ENCODE peak calls at places on chromosomes 2 and 18, in four cellular contexts. J is endodermal cell, W is neural progenitor cell, Z is hepatocyte. T is an unnamed sample. For H3K36me3, the result is how much of the 10 kb centered on the place peaks cover.

GRCh38 chr2:42928161-42928691 is 135.8 kb upstream of the HAAO start:
- DNase-seq in J (no peak), W (peak), Z (no peak), T (no peak)

GRCh38 chr2:150142561-150142960 is 344.9 kb downstream of the RND3 start:
- DNase-seq in Z (no peak), W (no peak), J (no peak), T (peak)

GRCh38 chr2:204691911-204692510 is 146.7 kb downstream of the PARD3B start:
- DNase-seq in W (peak), J (peak), Z (peak), T (peak)

GRCh38 chr2:144288428-144288827 is 231.5 kb downstream of the ZEB2 start:
- DNase-seq in J (no peak), Z (no peak), W (no peak), T (no peak)

GRCh38 chr2:119748135-119748534 is 11.6 kb upstream of the PTPN4 start:
- DNase-seq in W (no peak), Z (no peak), J (no peak), T (no peak)

GRCh38 chr2:68747918-68748317 is 13.3 kb downstream of the ARHGAP25 start:
- DNase-seq in Z (no peak), W (no peak), J (no peak), T (no peak)

GRCh38 chr18:54269924-54270844 is 867 bp downstream of the POLI start:
- DNase-seq in Z (peak), W (peak), J (peak), T (peak)

GRCh38 chr2:24635181-24635580 is 144.1 kb downstream of the NCOA1 start:
- DNase-seq in J (no peak), Z (no peak), W (no peak), T (no peak)

GRCh38 chr2:205764502-205764815 is 82.2 kb downstream of the NRP2 start:
- DNase-seq in Z (no peak), W (no peak), J (no peak), T (no peak)

GRCh38 chr2:205763708-205764501 is 81.6 kb downstream of the NRP2 start:
- DNase-seq in W (peak), J (peak), Z (peak), T (peak)

GRCh38 chr2:205762883-205763282 is 80.6 kb downstream of the NRP2 start:
- DNase-seq in J (no peak), W (no peak), Z (no peak), T (no peak)

GRCh38 chr2:205766765-205767359 is 84.6 kb downstream of the NRP2 start:
- DNase-seq in J (peak), W (peak), Z (peak), T (peak)

DNA sequence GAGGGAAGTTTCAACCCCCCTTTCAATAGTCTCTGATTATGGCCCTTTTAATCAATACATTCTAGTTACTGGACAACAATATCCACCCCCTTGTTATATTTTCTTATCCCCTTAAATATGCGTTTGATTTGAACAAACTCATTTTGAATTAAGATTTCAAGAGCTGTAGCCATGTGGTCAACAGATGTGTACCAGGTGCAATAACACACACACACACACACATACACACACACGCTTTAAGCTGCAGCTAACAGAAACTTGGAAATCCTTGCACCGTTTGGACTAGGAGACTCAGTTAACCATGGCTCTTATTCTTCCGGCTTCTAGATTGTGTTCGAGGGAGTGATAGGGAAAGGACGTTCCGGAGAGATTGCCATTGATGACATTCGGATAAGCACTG is 82.8 kb downstream of the NRP2 start:
- DNase-seq in Z (no peak), W (no peak), J (no peak), T (no peak)
- TF ChIP-seq CTCF in Z (no peak), W (no peak), J (no peak), T (no peak)

DNA sequence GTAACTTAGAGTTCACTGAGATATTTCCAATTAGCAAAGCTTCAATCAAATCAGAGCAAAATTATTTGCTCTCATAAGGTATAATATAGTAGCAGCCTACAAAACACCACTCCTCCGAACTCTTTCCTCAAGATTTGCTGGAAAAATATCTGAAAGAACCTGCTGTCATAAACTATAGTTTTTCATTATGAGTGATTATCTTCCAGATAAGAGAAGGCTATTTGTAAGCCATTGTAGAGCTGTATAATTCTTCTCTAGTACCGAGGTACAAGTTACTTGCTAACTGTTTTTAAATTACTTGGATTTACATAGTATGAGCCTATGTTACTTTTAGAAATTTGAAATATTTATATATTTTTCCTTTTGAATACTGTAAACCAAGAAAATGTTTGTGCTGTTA is 2.1 kb downstream of the NDC80 start:
- DNase-seq in Z (no peak), J (no peak), W (no peak), T (no peak)
- H3K4me3 ChIP-seq in Z (no peak), J (peak), W (peak), T (no peak)

GRCh38 chr2:36516136-36516870 is 81.7 kb downstream of the FEZ2 start:
- DNase-seq in W (no peak), J (no peak), Z (peak), T (no peak)

GRCh38 chr2:36512705-36513104 is 85.3 kb downstream of the FEZ2 start:
- DNase-seq in W (no peak), Z (peak), J (no peak), T (no peak)

GRCh38 chr2:36511858-36512630 is 85.9 kb downstream of the FEZ2 start:
- DNase-seq in J (no peak), Z (peak), W (no peak), T (no peak)

GRCh38 chr2:36513661-36514060 is 84.3 kb downstream of the FEZ2 start:
- DNase-seq in J (no peak), W (no peak), Z (no peak), T (no peak)

DNA sequence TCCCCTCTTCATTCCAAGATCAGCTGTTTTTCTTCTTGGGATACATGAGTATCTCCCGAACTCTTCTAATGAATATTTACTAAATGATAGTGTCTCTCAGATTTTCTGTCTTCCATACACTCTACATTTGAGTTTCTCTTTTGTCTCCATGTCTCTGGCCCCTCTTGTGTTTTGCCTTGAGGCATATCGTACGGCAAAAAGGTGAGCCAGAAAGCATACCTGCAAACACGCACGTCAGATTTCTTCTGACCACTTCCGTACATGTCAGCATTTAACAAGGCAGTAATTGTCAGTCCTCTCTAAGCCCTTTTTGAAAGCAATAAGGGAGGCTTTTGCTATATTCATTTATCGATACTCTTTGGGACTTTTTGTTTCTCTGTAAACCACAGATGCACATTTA is 82.4 kb downstream of the FEZ2 start:
- DNase-seq in W (no peak), Z (no peak), J (no peak), T (no peak)
- H3K36me3 ChIP-seq in W (under half), Z (under half), J (half or more), T (under half)

DNA sequence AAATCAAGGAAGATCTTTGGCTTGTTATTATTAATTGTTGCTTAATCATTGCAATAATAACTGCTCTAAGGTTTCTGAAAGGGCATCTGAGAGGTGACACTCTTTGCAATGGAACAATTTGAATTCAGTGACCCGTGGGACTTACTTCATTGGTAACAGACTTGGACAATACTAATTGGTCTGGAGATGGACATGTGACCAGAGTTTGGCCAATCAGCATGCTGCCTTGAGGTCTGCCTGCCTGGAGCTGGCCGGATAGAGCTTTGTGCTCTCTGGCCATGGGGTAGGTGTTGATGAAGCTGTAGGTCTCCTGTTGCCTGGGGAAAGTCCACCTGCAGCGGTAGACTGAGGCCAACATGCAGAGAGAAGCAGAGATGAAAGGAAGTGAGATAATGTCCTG is 24.0 kb upstream of the VPS4B start:
- DNase-seq in Z (no peak), J (no peak), W (no peak), T (no peak)
- TF ChIP-seq CTCF in Z (no peak), J (no peak), W (no peak), T (no peak)

GRCh38 chr18:35030234-35030989 is 10.8 kb upstream of the MAPRE2 start:
- DNase-seq in W (no peak), J (no peak), Z (peak), T (no peak)
- H3K4me3 ChIP-seq in W (no peak), J (no peak), Z (no peak), T (no peak)

GRCh38 chr2:127859712-127860085 is 1.7 kb upstream of the POLR2D start:
- DNase-seq in W (peak), Z (peak), J (peak), T (peak)

GRCh38 chr2:127865926-127866325 is 8.0 kb upstream of the POLR2D start:
- DNase-seq in Z (no peak), J (no peak), W (no peak), T (no peak)

GRCh38 chr2:127864877-127865276 is 6.9 kb upstream of the POLR2D start:
- DNase-seq in Z (peak), J (peak), W (no peak), T (peak)

GRCh38 chr2:127857494-127857818 is 499 bp downstream of the POLR2D start:
- DNase-seq in W (peak), Z (peak), J (peak), T (peak)

DNA sequence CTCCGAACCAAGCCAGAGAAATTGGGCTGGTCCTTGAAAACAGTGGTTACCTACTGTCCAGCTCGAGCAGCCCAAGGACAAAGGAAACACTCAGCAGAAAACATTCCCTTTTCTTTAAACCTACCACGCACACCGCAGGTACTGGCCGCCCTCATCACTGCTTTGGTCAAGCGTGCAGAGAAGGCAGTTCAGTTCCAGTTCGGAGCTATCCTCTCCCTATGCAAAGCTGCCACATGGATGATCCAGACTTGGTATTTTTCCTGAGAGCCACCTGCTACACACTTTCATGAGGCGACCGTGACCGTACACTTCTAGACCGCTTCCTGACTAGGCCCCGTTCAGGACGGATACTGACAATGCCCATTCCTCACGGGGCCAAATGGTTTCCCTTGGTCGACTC is 4.3 kb upstream of the POLR2D start:
- DNase-seq in W (no peak), Z (no peak), J (no peak), T (no peak)
- H3K36me3 ChIP-seq in W (under half), Z (under half), J (under half), T (under half)

GRCh38 chr2:10303634-10304378 is 1.1 kb downstream of the HPCAL1 start:
- DNase-seq in J (peak), Z (peak), W (peak), T (no peak)
- TF ChIP-seq CTCF in J (peak), Z (peak), W (peak), T (no peak)

DNA sequence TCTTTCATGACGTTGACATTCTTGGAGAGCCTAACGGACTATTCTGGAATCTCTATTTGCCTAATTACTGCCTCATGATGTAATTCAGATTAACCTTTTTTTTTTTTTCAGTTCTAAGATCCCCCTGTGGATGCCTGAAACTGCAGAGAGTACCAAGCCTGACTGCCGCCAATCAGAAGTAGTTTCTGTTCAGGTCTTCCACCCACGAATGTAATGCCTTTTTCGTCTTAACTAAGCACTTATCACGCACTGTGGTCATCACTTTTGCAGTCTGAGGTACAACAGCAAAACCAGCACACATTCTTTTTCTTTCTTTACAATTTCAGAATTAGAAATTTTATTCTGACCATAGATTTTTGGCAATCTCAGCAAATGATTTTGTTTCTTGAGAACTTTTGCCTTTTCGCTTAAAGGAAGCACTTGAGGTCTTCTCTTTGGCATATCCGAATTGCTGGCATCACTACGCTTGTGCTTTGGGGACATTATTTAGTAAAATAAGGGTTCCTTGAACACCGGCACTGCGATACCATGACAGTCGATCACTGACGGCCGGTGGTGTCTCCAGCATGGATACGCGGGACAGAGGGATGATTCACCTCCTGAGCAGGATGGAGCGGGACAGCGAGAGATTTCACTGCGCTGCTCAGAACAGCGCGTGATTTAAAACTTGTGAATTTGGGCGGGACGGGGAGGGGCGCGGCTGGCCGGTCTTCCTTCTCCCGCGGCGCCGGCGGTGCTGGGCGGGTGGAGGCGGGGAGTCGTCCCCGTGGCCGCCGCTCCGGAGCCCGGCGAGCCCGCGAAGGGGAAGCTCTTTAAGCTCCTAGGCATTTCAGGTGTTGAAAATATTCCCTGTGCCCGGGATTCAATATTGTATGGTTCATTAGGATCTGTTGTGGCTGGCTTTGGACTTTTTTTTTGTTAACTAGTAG is 32.0 kb upstream of the GPR55 start:
- DNase-seq in W (peak), J (peak), Z (peak), T (peak)
- H3K4me3 ChIP-seq in W (peak), J (peak), Z (peak), T (peak)

GRCh38 chr2:102724553-102724952 is 37.3 kb upstream of the TMEM182 start:
- DNase-seq in W (no peak), Z (no peak), J (no peak), T (no peak)
- H3K36me3 ChIP-seq in W (under half), Z (under half), J (half or more), T (under half)

DNA sequence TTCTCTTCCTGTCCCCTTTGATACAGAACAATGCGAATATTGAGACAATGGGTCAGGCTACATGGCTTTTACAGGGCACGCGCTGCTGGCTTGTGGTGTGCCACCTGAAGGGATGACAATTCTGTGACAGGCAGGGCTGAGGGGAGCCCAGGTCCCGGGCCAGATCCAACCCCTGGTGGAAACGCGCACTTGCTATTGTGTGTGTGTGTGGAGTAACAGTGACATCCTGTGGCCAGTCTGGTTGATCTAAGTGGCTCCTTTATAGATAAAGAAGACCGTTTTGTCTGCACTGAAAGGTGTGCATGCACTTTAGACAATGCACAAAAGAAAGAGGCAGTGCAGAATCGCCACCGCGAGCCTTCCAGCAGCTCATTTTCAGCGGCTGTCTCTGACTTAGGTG is 273.6 kb downstream of the HRH4 start:
- DNase-seq in Z (peak), J (peak), W (peak), T (no peak)
- TF ChIP-seq CTCF in Z (peak), J (peak), W (peak), T (no peak)

T was measured in bronchial epithelial cell.